ENCODE peak calls at places on chromosomes 1 and 21, in four cellular contexts. V is stimulated activated CD4-positive, alpha-beta T cell treated with anti-CD3 and anti-CD28 coated beads, Interleukin-4, amount 100 ng/mL, for 4 hours; N is NCI-H524; J is anterior cingulate cortex. K is an unnamed sample.

GRCh38 chr1:23793018-23793781 is 2.3 kb downstream of the LYPLA2 start:
- DNase-seq in V (no peak), N (no peak), J (no peak), K (no peak)

GRCh38 chr1:103108525-103109150 is 316 bp upstream of the COL11A1 start:
- DNase-seq in V (no peak), N (peak), J (peak), K (no peak)

GRCh38 chr1:230758705-230759354 is 11.6 kb downstream of the CAPN9 start:
- DNase-seq in V (no peak), N (peak), J (no peak), K (no peak)

GRCh38 chr1:167612583-167612982 is 17.4 kb upstream of the RCSD1 start:
- DNase-seq in V (no peak), N (no peak), J (no peak), K (no peak)

GRCh38 chr1:245840971-245841370 is 666.1 kb downstream of the SMYD3 start:
- DNase-seq in V (no peak), N (no peak), J (no peak), K (no peak)

GRCh38 chr21:26388731-26389231 is 184.3 kb downstream of the CYYR1 start:
- DNase-seq in V (no peak), N (no peak), J (no peak), K (no peak)

GRCh38 chr1:85378526-85378925 is 86.4 kb downstream of the DDAH1 start:
- DNase-seq in V (no peak), N (no peak), J (no peak), K (no peak)

GRCh38 chr21:44817914-44818635 is at the start of gene SUMO3:
- DNase-seq in V (peak), N (peak), J (no peak), K (peak)

GRCh38 chr1:165768513-165769394 is at the start of gene TMCO1:
- DNase-seq in V (peak), N (peak), J (peak), K (peak)

GRCh38 chr1:8427493-8427892 is 109.6 kb downstream of the SLC45A1 start:
- DNase-seq in V (no peak), N (no peak), J (no peak), K (peak)

GRCh38 chr1:113141650-113142473 is 68.9 kb downstream of the LRIG2 start:
- DNase-seq in V (no peak), N (no peak), J (no peak), K (no peak)

GRCh38 chr1:236734141-236734765 is 48.0 kb downstream of the ACTN2 start:
- DNase-seq in V (no peak), N (no peak), J (no peak), K (no peak)